ENCODE peak calls at places on chromosomes 13 and 19, in nine cellular contexts. One of them, this sample, is unnamed.

GRCh38 chr13:35818577-35819165 is 312.5 kb downstream of the DCLK1 start:
- DNase-seq in NCI-H1930: no peak
- DNase-seq in nephron progenitor cell: no peak
- DNase-seq in brain microvascular endothelial cell: no peak
- DNase-seq in lower leg skin: no peak
- DNase-seq in stimulated activated naive CD8-positive, alpha-beta T cell treated with anti-CD3 and anti-CD28 coated beads, Interleukin-15, Interleukin-2, amounts not matched to agents 100 U/mL and 50 U/mL, for 24 hours: no peak
- DNase-seq in HTR-8/SVneo: peak
- DNase-seq in neural progenitor cell: peak
- DNase-seq in ureter: no peak
- DNase-seq in this sample: no peak

GRCh38 chr19:38547446-38547845 is 70.3 kb downstream of the MAP4K1 start:
- DNase-seq in NCI-H1930: no peak
- DNase-seq in nephron progenitor cell: no peak
- DNase-seq in brain microvascular endothelial cell: no peak
- DNase-seq in lower leg skin: no peak
- DNase-seq in stimulated activated naive CD8-positive, alpha-beta T cell treated with anti-CD3 and anti-CD28 coated beads, Interleukin-15, Interleukin-2, amounts not matched to agents 100 U/mL and 50 U/mL, for 24 hours: no peak
- DNase-seq in HTR-8/SVneo: no peak
- DNase-seq in neural progenitor cell: no peak
- DNase-seq in ureter: no peak
- DNase-seq in this sample: no peak

GRCh38 chr19:32396046-32396652 is 9.4 kb upstream of the DPY19L3 start:
- DNase-seq in NCI-H1930: no peak
- DNase-seq in nephron progenitor cell: no peak
- DNase-seq in brain microvascular endothelial cell: no peak
- DNase-seq in lower leg skin: no peak
- DNase-seq in stimulated activated naive CD8-positive, alpha-beta T cell treated with anti-CD3 and anti-CD28 coated beads, Interleukin-15, Interleukin-2, amounts not matched to agents 100 U/mL and 50 U/mL, for 24 hours: peak
- DNase-seq in HTR-8/SVneo: no peak
- DNase-seq in neural progenitor cell: no peak
- DNase-seq in ureter: no peak
- DNase-seq in this sample: no peak

GRCh38 chr19:2574971-2575630 is 99.2 kb downstream of the GADD45B start:
- DNase-seq in NCI-H1930: no peak
- DNase-seq in nephron progenitor cell: no peak
- DNase-seq in brain microvascular endothelial cell: no peak
- DNase-seq in lower leg skin: peak
- DNase-seq in stimulated activated naive CD8-positive, alpha-beta T cell treated with anti-CD3 and anti-CD28 coated beads, Interleukin-15, Interleukin-2, amounts not matched to agents 100 U/mL and 50 U/mL, for 24 hours: no peak
- DNase-seq in HTR-8/SVneo: no peak
- DNase-seq in neural progenitor cell: no peak
- DNase-seq in ureter: no peak
- DNase-seq in this sample: no peak

GRCh38 chr19:44883962-44884361 is 7.1 kb upstream of the TOMM40 start:
- DNase-seq in NCI-H1930: no peak
- DNase-seq in nephron progenitor cell: no peak
- DNase-seq in brain microvascular endothelial cell: no peak
- DNase-seq in lower leg skin: no peak
- DNase-seq in stimulated activated naive CD8-positive, alpha-beta T cell treated with anti-CD3 and anti-CD28 coated beads, Interleukin-15, Interleukin-2, amounts not matched to agents 100 U/mL and 50 U/mL, for 24 hours: no peak
- DNase-seq in HTR-8/SVneo: no peak
- DNase-seq in neural progenitor cell: no peak
- DNase-seq in ureter: no peak
- DNase-seq in this sample: no peak

GRCh38 chr19:54331626-54332025 is 7.3 kb downstream of the LILRA4 start:
- DNase-seq in NCI-H1930: no peak
- DNase-seq in nephron progenitor cell: no peak
- DNase-seq in brain microvascular endothelial cell: no peak
- DNase-seq in lower leg skin: peak
- DNase-seq in stimulated activated naive CD8-positive, alpha-beta T cell treated with anti-CD3 and anti-CD28 coated beads, Interleukin-15, Interleukin-2, amounts not matched to agents 100 U/mL and 50 U/mL, for 24 hours: no peak
- DNase-seq in HTR-8/SVneo: no peak
- DNase-seq in neural progenitor cell: no peak
- DNase-seq in ureter: no peak
- DNase-seq in this sample: no peak

GRCh38 chr19:35170359-35171061 is 16.0 kb downstream of the FXYD5 start:
- DNase-seq in NCI-H1930: no peak
- DNase-seq in nephron progenitor cell: no peak
- DNase-seq in brain microvascular endothelial cell: no peak
- DNase-seq in lower leg skin: peak
- DNase-seq in stimulated activated naive CD8-positive, alpha-beta T cell treated with anti-CD3 and anti-CD28 coated beads, Interleukin-15, Interleukin-2, amounts not matched to agents 100 U/mL and 50 U/mL, for 24 hours: no peak
- DNase-seq in HTR-8/SVneo: no peak
- DNase-seq in neural progenitor cell: no peak
- DNase-seq in ureter: peak
- DNase-seq in this sample: no peak

GRCh38 chr19:18587962-18588610 is 512 bp upstream of the REX1BD start:
- DNase-seq in NCI-H1930: no peak
- DNase-seq in nephron progenitor cell: no peak
- DNase-seq in brain microvascular endothelial cell: no peak
- DNase-seq in lower leg skin: peak
- DNase-seq in stimulated activated naive CD8-positive, alpha-beta T cell treated with anti-CD3 and anti-CD28 coated beads, Interleukin-15, Interleukin-2, amounts not matched to agents 100 U/mL and 50 U/mL, for 24 hours: no peak
- DNase-seq in HTR-8/SVneo: no peak
- DNase-seq in neural progenitor cell: no peak
- DNase-seq in ureter: no peak
- DNase-seq in this sample: no peak

This sample was measured in A549.